ENCODE peak calls at places on chromosomes 5 and 9, in five cellular contexts. One of them, this sample, is unnamed.

GRCh38 chr5:80165430-80165829 is 90.4 kb downstream of the SERINC5 start:
- DNase-seq in NCI-H1092 treated with DMSO at 0.1 percent for 48 hours: no peak
- DNase-seq in stimulated activated CD8-positive, alpha-beta memory T cell treated with anti-CD3 and anti-CD28 coated beads, Interleukin-15, amount 100 ng/mL, for 1 hour: no peak
- DNase-seq in activated naive CD8-positive, alpha-beta T cell treated with anti-CD3 and anti-CD28 coated beads, Interleukin-2, amount 50 U/mL, for 24 hours: no peak
- DNase-seq in M059J: no peak
- DNase-seq in this sample: no peak

GRCh38 chr5:78102498-78102897 is 192.0 kb downstream of the AP3B1 start:
- DNase-seq in M059J: no peak
- DNase-seq in activated naive CD8-positive, alpha-beta T cell treated with anti-CD3 and anti-CD28 coated beads, Interleukin-2, amount 50 U/mL, for 24 hours: no peak
- DNase-seq in NCI-H1092 treated with DMSO at 0.1 percent for 48 hours: no peak
- DNase-seq in stimulated activated CD8-positive, alpha-beta memory T cell treated with anti-CD3 and anti-CD28 coated beads, Interleukin-15, amount 100 ng/mL, for 1 hour: no peak
- DNase-seq in this sample: no peak

GRCh38 chr5:180206993-180207392 is 2.0 kb downstream of the RASGEF1C start:
- DNase-seq in NCI-H1092 treated with DMSO at 0.1 percent for 48 hours: no peak
- DNase-seq in activated naive CD8-positive, alpha-beta T cell treated with anti-CD3 and anti-CD28 coated beads, Interleukin-2, amount 50 U/mL, for 24 hours: no peak
- DNase-seq in M059J: no peak
- DNase-seq in stimulated activated CD8-positive, alpha-beta memory T cell treated with anti-CD3 and anti-CD28 coated beads, Interleukin-15, amount 100 ng/mL, for 1 hour: no peak
- DNase-seq in this sample: no peak

GRCh38 chr9:35611230-35611797 is 6.3 kb downstream of the TESK1 start:
- DNase-seq in activated naive CD8-positive, alpha-beta T cell treated with anti-CD3 and anti-CD28 coated beads, Interleukin-2, amount 50 U/mL, for 24 hours: peak; percentile 59
- DNase-seq in NCI-H1092 treated with DMSO at 0.1 percent for 48 hours: no peak
- DNase-seq in stimulated activated CD8-positive, alpha-beta memory T cell treated with anti-CD3 and anti-CD28 coated beads, Interleukin-15, amount 100 ng/mL, for 1 hour: peak; percentile 27
- DNase-seq in M059J: peak; percentile 31
- DNase-seq in this sample: no peak

GRCh38 chr5:173709145-173709544 is 92.7 kb upstream of the BOD1 start:
- DNase-seq in NCI-H1092 treated with DMSO at 0.1 percent for 48 hours: no peak
- DNase-seq in activated naive CD8-positive, alpha-beta T cell treated with anti-CD3 and anti-CD28 coated beads, Interleukin-2, amount 50 U/mL, for 24 hours: no peak
- DNase-seq in stimulated activated CD8-positive, alpha-beta memory T cell treated with anti-CD3 and anti-CD28 coated beads, Interleukin-15, amount 100 ng/mL, for 1 hour: no peak
- DNase-seq in M059J: no peak
- DNase-seq in this sample: no peak

GRCh38 chr9:109319631-109320233 is 1.1 kb downstream of the EPB41L4B start:
- DNase-seq in NCI-H1092 treated with DMSO at 0.1 percent for 48 hours: peak; percentile 46
- DNase-seq in stimulated activated CD8-positive, alpha-beta memory T cell treated with anti-CD3 and anti-CD28 coated beads, Interleukin-15, amount 100 ng/mL, for 1 hour: no peak
- DNase-seq in activated naive CD8-positive, alpha-beta T cell treated with anti-CD3 and anti-CD28 coated beads, Interleukin-2, amount 50 U/mL, for 24 hours: peak; percentile 6
- DNase-seq in M059J: no peak
- DNase-seq in this sample: no peak

GRCh38 chr9:10059044-10059443 is 553.8 kb downstream of the PTPRD start:
- DNase-seq in stimulated activated CD8-positive, alpha-beta memory T cell treated with anti-CD3 and anti-CD28 coated beads, Interleukin-15, amount 100 ng/mL, for 1 hour: no peak
- DNase-seq in NCI-H1092 treated with DMSO at 0.1 percent for 48 hours: no peak
- DNase-seq in M059J: no peak
- DNase-seq in activated naive CD8-positive, alpha-beta T cell treated with anti-CD3 and anti-CD28 coated beads, Interleukin-2, amount 50 U/mL, for 24 hours: no peak
- DNase-seq in this sample: no peak

GRCh38 chr5:80399553-80400239 is 8.2 kb upstream of the ZFYVE16 start:
- DNase-seq in activated naive CD8-positive, alpha-beta T cell treated with anti-CD3 and anti-CD28 coated beads, Interleukin-2, amount 50 U/mL, for 24 hours: no peak
- DNase-seq in stimulated activated CD8-positive, alpha-beta memory T cell treated with anti-CD3 and anti-CD28 coated beads, Interleukin-15, amount 100 ng/mL, for 1 hour: no peak
- DNase-seq in NCI-H1092 treated with DMSO at 0.1 percent for 48 hours: no peak
- DNase-seq in M059J: peak; percentile 29
- DNase-seq in this sample: no peak

GRCh38 chr5:62477801-62478200 is 65.2 kb downstream of the IPO11 start:
- DNase-seq in NCI-H1092 treated with DMSO at 0.1 percent for 48 hours: no peak
- DNase-seq in activated naive CD8-positive, alpha-beta T cell treated with anti-CD3 and anti-CD28 coated beads, Interleukin-2, amount 50 U/mL, for 24 hours: no peak
- DNase-seq in M059J: peak; percentile 39
- DNase-seq in stimulated activated CD8-positive, alpha-beta memory T cell treated with anti-CD3 and anti-CD28 coated beads, Interleukin-15, amount 100 ng/mL, for 1 hour: no peak
- DNase-seq in this sample: no peak

GRCh38 chr9:88684046-88684445 is 149.1 kb downstream of the NXNL2 start:
- DNase-seq in activated naive CD8-positive, alpha-beta T cell treated with anti-CD3 and anti-CD28 coated beads, Interleukin-2, amount 50 U/mL, for 24 hours: no peak
- DNase-seq in stimulated activated CD8-positive, alpha-beta memory T cell treated with anti-CD3 and anti-CD28 coated beads, Interleukin-15, amount 100 ng/mL, for 1 hour: no peak
- DNase-seq in NCI-H1092 treated with DMSO at 0.1 percent for 48 hours: no peak
- DNase-seq in M059J: no peak
- DNase-seq in this sample: no peak

GRCh38 chr9:91814681-91815212 is 135.3 kb downstream of the ROR2 start:
- DNase-seq in M059J: no peak
- DNase-seq in activated naive CD8-positive, alpha-beta T cell treated with anti-CD3 and anti-CD28 coated beads, Interleukin-2, amount 50 U/mL, for 24 hours: no peak
- DNase-seq in stimulated activated CD8-positive, alpha-beta memory T cell treated with anti-CD3 and anti-CD28 coated beads, Interleukin-15, amount 100 ng/mL, for 1 hour: no peak
- DNase-seq in NCI-H1092 treated with DMSO at 0.1 percent for 48 hours: no peak
- DNase-seq in this sample: no peak

GRCh38 chr5:145854651-145855258 is 18.1 kb downstream of the GRXCR2 start:
- DNase-seq in M059J: peak; percentile 88
- DNase-seq in stimulated activated CD8-positive, alpha-beta memory T cell treated with anti-CD3 and anti-CD28 coated beads, Interleukin-15, amount 100 ng/mL, for 1 hour: no peak
- DNase-seq in NCI-H1092 treated with DMSO at 0.1 percent for 48 hours: no peak
- DNase-seq in activated naive CD8-positive, alpha-beta T cell treated with anti-CD3 and anti-CD28 coated beads, Interleukin-2, amount 50 U/mL, for 24 hours: no peak
- DNase-seq in this sample: peak; percentile 10

GRCh38 chr5:154086641-154087040 is 47.9 kb downstream of the MFAP3 start:
- DNase-seq in activated naive CD8-positive, alpha-beta T cell treated with anti-CD3 and anti-CD28 coated beads, Interleukin-2, amount 50 U/mL, for 24 hours: no peak
- DNase-seq in stimulated activated CD8-positive, alpha-beta memory T cell treated with anti-CD3 and anti-CD28 coated beads, Interleukin-15, amount 100 ng/mL, for 1 hour: no peak
- DNase-seq in NCI-H1092 treated with DMSO at 0.1 percent for 48 hours: no peak
- DNase-seq in M059J: no peak
- DNase-seq in this sample: no peak

GRCh38 chr5:10030219-10030831 is 219.4 kb downstream of the ATPSCKMT start:
- DNase-seq in activated naive CD8-positive, alpha-beta T cell treated with anti-CD3 and anti-CD28 coated beads, Interleukin-2, amount 50 U/mL, for 24 hours: no peak
- DNase-seq in M059J: peak; percentile 56
- DNase-seq in stimulated activated CD8-positive, alpha-beta memory T cell treated with anti-CD3 and anti-CD28 coated beads, Interleukin-15, amount 100 ng/mL, for 1 hour: no peak
- DNase-seq in NCI-H1092 treated with DMSO at 0.1 percent for 48 hours: no peak
- DNase-seq in this sample: no peak

GRCh38 chr5:112125910-112126309 is 293.2 kb downstream of the EPB41L4A start:
- DNase-seq in M059J: no peak
- DNase-seq in NCI-H1092 treated with DMSO at 0.1 percent for 48 hours: no peak
- DNase-seq in activated naive CD8-positive, alpha-beta T cell treated with anti-CD3 and anti-CD28 coated beads, Interleukin-2, amount 50 U/mL, for 24 hours: no peak
- DNase-seq in stimulated activated CD8-positive, alpha-beta memory T cell treated with anti-CD3 and anti-CD28 coated beads, Interleukin-15, amount 100 ng/mL, for 1 hour: no peak
- DNase-seq in this sample: no peak

GRCh38 chr5:59328801-59329296 is 564.7 kb downstream of the PDE4D start:
- DNase-seq in M059J: peak; percentile 79
- DNase-seq in NCI-H1092 treated with DMSO at 0.1 percent for 48 hours: peak; percentile 49
- DNase-seq in stimulated activated CD8-positive, alpha-beta memory T cell treated with anti-CD3 and anti-CD28 coated beads, Interleukin-15, amount 100 ng/mL, for 1 hour: no peak
- DNase-seq in activated naive CD8-positive, alpha-beta T cell treated with anti-CD3 and anti-CD28 coated beads, Interleukin-2, amount 50 U/mL, for 24 hours: no peak
- DNase-seq in this sample: peak; percentile 20

GRCh38 chr5:145976431-145977155 is 40.2 kb downstream of the SH3RF2 start:
- DNase-seq in stimulated activated CD8-positive, alpha-beta memory T cell treated with anti-CD3 and anti-CD28 coated beads, Interleukin-15, amount 100 ng/mL, for 1 hour: no peak
- DNase-seq in activated naive CD8-positive, alpha-beta T cell treated with anti-CD3 and anti-CD28 coated beads, Interleukin-2, amount 50 U/mL, for 24 hours: no peak
- DNase-seq in NCI-H1092 treated with DMSO at 0.1 percent for 48 hours: no peak
- DNase-seq in M059J: peak; percentile 84
- DNase-seq in this sample: no peak

GRCh38 chr9:15837079-15837679 is 284.3 kb downstream of the CCDC171 start:
- DNase-seq in stimulated activated CD8-positive, alpha-beta memory T cell treated with anti-CD3 and anti-CD28 coated beads, Interleukin-15, amount 100 ng/mL, for 1 hour: no peak
- DNase-seq in M059J: peak; percentile 66
- DNase-seq in activated naive CD8-positive, alpha-beta T cell treated with anti-CD3 and anti-CD28 coated beads, Interleukin-2, amount 50 U/mL, for 24 hours: peak; percentile 14
- DNase-seq in NCI-H1092 treated with DMSO at 0.1 percent for 48 hours: peak; percentile 79
- DNase-seq in this sample: peak; percentile 33

GRCh38 chr9:134965421-134965820 is 47.7 kb upstream of the FCN1 start:
- DNase-seq in NCI-H1092 treated with DMSO at 0.1 percent for 48 hours: no peak
- DNase-seq in stimulated activated CD8-positive, alpha-beta memory T cell treated with anti-CD3 and anti-CD28 coated beads, Interleukin-15, amount 100 ng/mL, for 1 hour: no peak
- DNase-seq in activated naive CD8-positive, alpha-beta T cell treated with anti-CD3 and anti-CD28 coated beads, Interleukin-2, amount 50 U/mL, for 24 hours: no peak
- DNase-seq in M059J: no peak
- DNase-seq in this sample: no peak

This sample was measured in NCI-H2029 treated with DMSO at 0.1 percent for 48 hours.